ENCODE peak calls at places on chromosomes 12 and 14, in eight cellular contexts. Z is mammary epithelial cell; V is fibroblast of the aortic adventitia; B is GM13977; P is uterus; G is GM23338; A is CD4-positive, alpha-beta T cell; C is endothelial cell. Q is an unnamed sample.

GRCh38 chr12:269216-269615 is 6.6 kb upstream of the SLC6A13 start:
- DNase-seq in Z (no peak), V (no peak), B (no peak), P (no peak), G (no peak), A (no peak), C (no peak), Q (no peak)

GRCh38 chr12:120118710-120119097 is 2.2 kb upstream of the RAB35 start:
- DNase-seq in Z (no peak), V (peak; percentile 51), B (no peak), P (no peak), G (no peak), A (no peak), C (no peak), Q (no peak)

GRCh38 chr14:55221968-55222367 is 30.6 kb upstream of the DLGAP5 start:
- DNase-seq in Z (peak; percentile 60), V (no peak), B (no peak), P (no peak), G (no peak), A (no peak), C (no peak), Q (no peak)

GRCh38 chr12:20370001-20370381 is 1.7 kb downstream of the PDE3A start:
- DNase-seq in Z (no peak), V (peak; percentile 24), B (no peak), P (peak; percentile 47), G (peak; percentile 70), A (no peak), C (peak; percentile 10), Q (no peak)

GRCh38 chr14:91021115-91021514 is 39.3 kb downstream of the RPS6KA5 start:
- DNase-seq in Z (peak; percentile 35), V (no peak), B (no peak), P (no peak), G (no peak), A (no peak), C (no peak), Q (no peak)

GRCh38 chr14:79708991-79709390 is 502.3 kb downstream of the DIO2 start:
- DNase-seq in Z (no peak), V (no peak), B (no peak), P (no peak), G (no peak), A (no peak), C (no peak), Q (no peak)

GRCh38 chr14:59022144-59022543 is 166.3 kb upstream of the DAAM1 start:
- DNase-seq in Z (no peak), V (no peak), B (no peak), P (no peak), G (peak; percentile 28), A (no peak), C (peak; percentile 25), Q (no peak)

GRCh38 chr12:82866227-82866803 is 179.6 kb downstream of the TMTC2 start:
- DNase-seq in Z (no peak), V (no peak), B (no peak), P (no peak), G (no peak), A (no peak), C (no peak), Q (no peak)

GRCh38 chr12:90842477-90842876 is 112.5 kb downstream of the CCER1 start:
- DNase-seq in Z (peak; percentile 30), V (no peak), B (no peak), P (no peak), G (peak; percentile 58), A (no peak), C (peak; percentile 18), Q (no peak)

GRCh38 chr12:51942501-51943000 is 8.9 kb upstream of the ACVR1B start:
- DNase-seq in Z (no peak), V (no peak), B (no peak), P (no peak), G (no peak), A (no peak), C (no peak), Q (no peak)

GRCh38 chr14:105100931-105101330 is 35.7 kb upstream of the GPR132 start:
- DNase-seq in Z (no peak), V (no peak), B (no peak), P (no peak), G (no peak), A (no peak), C (no peak), Q (no peak)

GRCh38 chr14:46290706-46291105 is 360.9 kb downstream of the RPL10L start:
- DNase-seq in Z (no peak), V (no peak), B (no peak), P (no peak), G (no peak), A (no peak), C (no peak), Q (no peak)

GRCh38 chr14:68106456-68106855 is 286.9 kb downstream of the RAD51B start:
- DNase-seq in Z (no peak), V (no peak), B (no peak), P (no peak), G (no peak), A (no peak), C (no peak), Q (no peak)

GRCh38 chr14:69711065-69711464 is 55.9 kb upstream of the SRSF5 start:
- DNase-seq in Z (no peak), V (no peak), B (no peak), P (peak; percentile 47), G (no peak), A (no peak), C (no peak), Q (no peak)

GRCh38 chr12:113276946-113277500 is 55.8 kb downstream of the TPCN1 start:
- DNase-seq in Z (no peak), V (no peak), B (no peak), P (no peak), G (no peak), A (no peak), C (no peak), Q (no peak)

GRCh38 chr12:110689002-110689600 is at the start of gene HVCN1:
- DNase-seq in Z (no peak), V (no peak), B (peak; percentile 85), P (peak; percentile 56), G (peak; percentile 71), A (peak; percentile 14), C (peak; percentile 53), Q (peak; percentile 83)

GRCh38 chr14:71320107-71320733 is 413.0 kb downstream of the PCNX1 start:
- DNase-seq in Z (peak; percentile 99), V (peak; percentile 99), B (peak; percentile 95), P (peak; percentile 97), G (peak; percentile 99), A (peak; percentile 98), C (peak; percentile 98), Q (peak; percentile 96)
- TF ChIP-seq CTCF in Z (no peak), V (peak; percentile 9), B (no peak), P (no peak), G (no peak), A (no peak), C (no peak), Q (no peak)

GRCh38 chr12:12608557-12608957 is 3.1 kb upstream of the CREBL2 start:
- DNase-seq in Z (peak; percentile 44), V (peak; percentile 33), B (peak; percentile 59), P (no peak), G (no peak), A (no peak), C (no peak), Q (peak; percentile 55)
- TF ChIP-seq CTCF in Z (peak; percentile 46), V (no peak), B (peak; percentile 58), P (no peak), G (peak; percentile 9), A (no peak), C (no peak), Q (peak; percentile 65)

GRCh38 chr12:58888131-58888783 is 32.0 kb downstream of the LRIG3 start:
- DNase-seq in Z (peak; percentile 89), V (peak; percentile 93), B (no peak), P (no peak), G (no peak), A (no peak), C (no peak), Q (no peak)
- TF ChIP-seq CTCF in Z (no peak), V (no peak), B (no peak), P (no peak), G (no peak), A (no peak), C (no peak), Q (no peak)

GRCh38 chr12:28015165-28015564 is 42.6 kb upstream of the PTHLH start:
- DNase-seq in Z (no peak), V (no peak), B (no peak), P (no peak), G (no peak), A (no peak), C (no peak), Q (no peak)
- TF ChIP-seq CTCF in Z (no peak), V (no peak), B (no peak), P (no peak), G (no peak), A (no peak), C (no peak), Q (no peak)

GRCh38 chr12:14257734-14258467 is 107.6 kb upstream of the ATF7IP start:
- DNase-seq in Z (peak; percentile 96), V (peak; percentile 100), B (peak; percentile 48), P (peak; percentile 96), G (peak; percentile 100), A (peak; percentile 65), C (peak; percentile 95), Q (peak; percentile 43)
- TF ChIP-seq CTCF in Z (no peak), V (no peak), B (no peak), P (peak; percentile 7), G (no peak), A (no peak), C (no peak), Q (no peak)

DNA sequence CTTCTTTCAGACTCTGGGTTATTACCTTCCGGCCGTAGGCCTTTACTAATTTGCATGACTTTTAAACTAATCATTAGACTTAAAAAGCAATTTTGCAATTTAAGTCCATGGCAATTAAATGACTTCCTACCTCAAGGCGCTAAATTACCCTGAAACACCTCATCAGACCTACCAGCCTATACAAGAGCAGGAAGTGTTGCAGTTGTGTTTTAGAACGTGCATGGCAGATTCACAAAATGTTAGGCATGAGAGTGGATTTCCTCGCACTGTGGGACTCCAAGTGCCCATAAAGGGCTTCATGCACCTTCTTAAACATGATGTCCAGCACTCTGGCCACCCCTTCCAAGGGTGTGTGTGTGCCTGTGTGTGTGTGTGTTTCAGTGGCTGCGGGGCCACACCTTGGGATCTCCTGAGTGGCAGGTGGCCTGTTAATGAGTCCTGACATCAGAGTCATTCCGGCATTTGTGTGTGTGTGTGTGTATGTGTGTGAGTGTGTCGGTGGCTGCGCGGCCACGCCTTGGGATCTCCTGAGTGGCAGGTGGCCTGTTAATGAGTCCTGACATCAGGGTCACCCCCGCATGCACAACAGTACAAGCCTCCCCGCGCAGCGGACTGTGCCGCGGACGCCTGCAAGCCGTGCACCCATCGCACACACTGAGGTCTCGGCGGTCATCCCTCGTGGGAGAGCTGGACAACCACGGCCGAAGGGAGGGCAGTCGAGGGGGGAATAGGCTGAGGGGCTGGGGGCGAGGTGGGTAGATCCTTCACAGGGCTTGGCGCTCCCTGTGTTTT is 900 bp downstream of the C2CD5 start:
- DNase-seq in Z (peak; percentile 53), V (peak; percentile 20), B (peak; percentile 52), P (peak; percentile 39), G (peak; percentile 44), A (peak; percentile 24), C (peak; percentile 33), Q (peak; percentile 59)
- TF ChIP-seq CTCF in Z (no peak), V (no peak), B (no peak), P (no peak), G (no peak), A (no peak), C (no peak), Q (no peak)

DNA sequence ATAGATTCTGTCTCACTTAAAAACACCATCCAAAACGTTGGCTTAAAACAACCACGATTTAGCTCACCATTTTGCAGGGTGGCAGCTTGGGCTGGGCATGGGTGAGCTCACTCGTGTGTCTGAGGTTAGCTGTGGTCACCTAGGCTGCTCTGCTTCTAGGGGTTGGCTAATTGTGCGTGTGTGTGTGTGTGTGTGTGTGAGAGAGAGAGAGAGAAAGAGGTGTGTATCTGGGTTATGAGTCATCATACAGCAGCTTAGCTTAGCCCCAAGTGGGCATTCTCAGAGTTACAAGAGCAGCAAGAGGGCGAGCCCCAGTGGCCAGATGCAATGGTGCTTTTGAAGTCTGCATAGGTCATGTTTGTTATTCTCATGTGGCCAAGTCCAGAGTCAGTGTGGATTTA is 6.0 kb downstream of the FBXW8 start:
- DNase-seq in Z (peak; percentile 71), V (peak; percentile 66), B (peak; percentile 23), P (no peak), G (peak; percentile 26), A (peak; percentile 36), C (no peak), Q (peak; percentile 38)
- TF ChIP-seq CTCF in Z (peak; percentile 18), V (peak; percentile 45), B (no peak), P (no peak), G (no peak), A (no peak), C (no peak), Q (no peak)

Q was measured in GM10248.